ENCODE peak calls at places on chromosomes 4 and X, in ten cellular contexts. H is IMR-90, L is gastrocnemius medialis, U is HepG2, X is A549, Z is uterus, O is tibial nerve, K is heart left ventricle, I is right lobe of liver, R is body of pancreas. Y is an unnamed sample.

GRCh38 chr4:73851293-73851692 is 1.8 kb upstream of the PF4V1 start:
- DNase-seq in R (no peak), X (no peak), I (no peak), L (no peak), U (no peak), H (no peak), O (no peak), Z (no peak), K (no peak), Y (no peak)

GRCh38 chr4:168994961-168995360 is 15.1 kb downstream of the CBR4 start:
- DNase-seq in R (no peak), X (no peak), L (no peak), Z (no peak), H (no peak), I (no peak), K (no peak), U (no peak), O (no peak), Y (no peak)

GRCh38 chr4:74397748-74398426 is 32.9 kb downstream of the EREG start:
- DNase-seq in U (no peak), Z (no peak), R (no peak), L (no peak), K (no peak), O (no peak), X (no peak), H (peak; percentile 4), I (no peak), Y (no peak)

GRCh38 chr4:102725229-102725628 is 35.5 kb downstream of the MANBA start:
- DNase-seq in X (no peak), Z (no peak), R (no peak), I (no peak), L (no peak), K (no peak), H (no peak), U (no peak), O (no peak), Y (no peak)

GRCh38 chrX:55135171-55135570 is 46.4 kb downstream of the PAGE2 start:
- DNase-seq in U (peak; percentile 39), H (peak; percentile 31), I (peak; percentile 59), K (peak; percentile 19), L (peak; percentile 13), X (peak; percentile 45), O (peak; percentile 7), R (peak; percentile 57), Z (peak; percentile 20), Y (no peak)

GRCh38 chr4:24105183-24106039 is 215.6 kb upstream of the PPARGC1A start:
- DNase-seq in O (no peak), U (no peak), R (no peak), Z (peak; percentile 14), H (peak; percentile 99), X (no peak), K (no peak), I (no peak), L (peak; percentile 25), Y (no peak)

GRCh38 chr4:5708171-5708828 is at the start of gene EVC2:
- DNase-seq in O (peak; percentile 53), K (peak; percentile 79), H (peak; percentile 46), I (no peak), R (peak; percentile 71), Z (peak; percentile 82), L (peak; percentile 36), X (peak; percentile 27), U (no peak), Y (peak; percentile 96)

GRCh38 chr4:181143241-181143854 is 1099.9 kb upstream of the TENM3 start:
- DNase-seq in H (peak; percentile 72), R (peak; percentile 84), X (peak; percentile 61), I (peak; percentile 72), K (peak; percentile 54), Z (peak; percentile 64), O (peak; percentile 91), L (peak; percentile 54), U (peak; percentile 59), Y (peak; percentile 55)

GRCh38 chrX:130245441-130245840 is 23.3 kb downstream of the ZNF280C start:
- DNase-seq in L (no peak), I (no peak), U (no peak), R (no peak), X (no peak), H (peak; percentile 78), Z (no peak), O (no peak), K (no peak), Y (no peak)

GRCh38 chr4:173508386-173509002 is 21.5 kb downstream of the HAND2 start:
- DNase-seq in X (no peak), U (no peak), L (no peak), Z (peak; percentile 17), K (no peak), R (no peak), O (no peak), H (no peak), I (no peak), Y (peak; percentile 12)
- H3K4me3 ChIP-seq in X (no peak overlapping the region), U (no peak overlapping the region), L (no peak overlapping the region), Z (no peak overlapping the region), K (peak overlapping the region; percentile 61), R (no peak overlapping the region), O (peak overlapping the region; percentile 30), H (no peak overlapping the region), I (no peak overlapping the region), Y (no peak overlapping the region)

GRCh38 chrX:119482497-119483480 is 14.5 kb downstream of the SLC25A5 start:
- DNase-seq in I (peak; percentile 83), K (peak; percentile 57), Z (peak; percentile 24), O (peak; percentile 29), U (no peak), R (peak; percentile 74), H (peak; percentile 39), L (peak; percentile 56), X (peak; percentile 80), Y (peak; percentile 89)
- TF ChIP-seq POLR2A in I (peak; percentile 22), K (no peak), Z (no peak), O (no peak), U (no peak), R (peak; percentile 48), H (no peak), L (no peak), X (peak; percentile 34), Y (no peak)

DNA sequence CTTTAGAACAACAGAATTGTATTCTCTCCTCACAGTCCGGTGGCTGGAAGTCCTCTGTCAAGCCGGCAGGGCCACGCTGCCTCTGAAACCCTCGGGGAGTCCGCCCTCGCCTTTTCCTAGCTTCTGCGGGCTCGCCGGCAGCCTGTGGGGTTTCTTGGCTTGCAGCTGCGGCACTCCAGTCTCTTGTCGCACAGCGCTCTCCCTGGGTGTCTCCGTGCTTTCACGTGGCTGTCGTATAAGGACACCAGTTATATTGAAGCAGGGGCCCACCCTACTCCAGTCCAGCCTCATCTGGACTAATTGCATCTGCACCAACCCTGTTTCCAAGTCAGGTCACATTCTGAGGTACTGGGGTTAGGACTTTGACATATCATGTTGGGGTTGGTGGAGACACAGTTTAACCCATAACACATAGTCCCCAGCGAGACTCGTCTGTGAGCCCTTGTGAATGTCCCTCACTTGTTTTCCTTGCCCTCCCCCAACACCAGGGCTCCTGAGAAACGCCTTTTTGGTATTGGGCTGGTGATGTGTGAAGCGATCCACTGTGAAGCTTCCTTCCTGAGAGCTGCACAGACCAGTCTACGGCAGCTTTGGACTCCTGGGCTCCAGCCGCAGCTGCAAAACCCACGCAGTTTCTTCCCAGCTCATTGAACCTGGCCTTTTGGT is 22.7 kb downstream of the TMEM131L start:
- DNase-seq in O (no peak), U (no peak), Z (no peak), I (no peak), X (no peak), L (peak; percentile 63), R (no peak), K (peak; percentile 67), H (no peak), Y (no peak)
- H3K4me3 ChIP-seq in O (no peak overlapping the region), U (no peak overlapping the region), Z (no peak overlapping the region), I (no peak overlapping the region), X (no peak overlapping the region), L (peak overlapping the region; percentile 43), R (no peak overlapping the region), K (peak overlapping the region; percentile 6), H (no peak overlapping the region), Y (no peak overlapping the region)

GRCh38 chrX:102659790-102660757 is 8.8 kb downstream of the GPRASP1 start:
- DNase-seq in K (peak; percentile 87), I (peak; percentile 91), X (peak; percentile 71), R (peak; percentile 92), O (peak; percentile 92), H (peak; percentile 58), L (peak; percentile 83), Z (peak; percentile 81), U (peak; percentile 52), Y (peak; percentile 84)

GRCh38 chrX:102654696-102655095 is 3.4 kb downstream of the GPRASP1 start:
- DNase-seq in X (no peak), U (no peak), R (no peak), L (no peak), K (peak; percentile 17), Z (no peak), O (no peak), H (no peak), I (no peak), Y (no peak)

GRCh38 chrX:102658551-102658950 is 7.3 kb downstream of the GPRASP1 start:
- DNase-seq in L (no peak), R (no peak), K (no peak), X (no peak), I (no peak), Z (no peak), O (no peak), U (peak; percentile 65), H (no peak), Y (no peak)
- TF ChIP-seq POLR2A in L (no peak), R (no peak), K (no peak), X (no peak), I (peak; percentile 12), Z (no peak), O (no peak), U (no peak), H (no peak), Y (no peak)

GRCh38 chrX:2696698-2697215 is 5.7 kb downstream of the CD99 start:
- DNase-seq in R (no peak), K (no peak), U (no peak), H (peak; percentile 90), O (no peak), Z (no peak), L (no peak), I (no peak), X (peak; percentile 35), Y (peak; percentile 68)
- H3K4me3 ChIP-seq in R (no peak overlapping the region), K (no peak overlapping the region), U (no peak overlapping the region), H (no peak overlapping the region), O (no peak overlapping the region), Z (no peak overlapping the region), L (peak overlapping the region; percentile 15), I (no peak overlapping the region), X (no peak overlapping the region), Y (no peak overlapping the region)